ENCODE peak calls at places on chromosome 14, in six cellular contexts. C, S, G, Y, F and T are unnamed samples.

GRCh38 chr14:106556665-106557289 is 1030.4 kb downstream of the TMEM121 start:
- DNase-seq in C (no peak), S (peak; percentile 56), G (peak; percentile 92), Y (peak; percentile 76), F (no peak), T (peak; percentile 52)

GRCh38 chr14:55131782-55132181 is 2.7 kb downstream of the LGALS3 start:
- DNase-seq in C (no peak), S (no peak), G (no peak), Y (no peak), F (no peak), T (no peak)

GRCh38 chr14:66425402-66425801 is 60.8 kb upstream of the CCDC196 start:
- DNase-seq in C (no peak), S (no peak), G (no peak), Y (no peak), F (no peak), T (no peak)

GRCh38 chr14:92549853-92550244 is 36.3 kb downstream of the RIN3 start:
- DNase-seq in C (no peak), S (no peak), G (no peak), Y (no peak), F (no peak), T (no peak)

GRCh38 chr14:89425931-89426330 is 8.9 kb upstream of the FOXN3 start:
- DNase-seq in C (no peak), S (no peak), G (peak; percentile 51), Y (no peak), F (no peak), T (no peak)

GRCh38 chr14:30362369-30363218 is 196.4 kb upstream of the G2E3 start:
- DNase-seq in C (no peak), S (no peak), G (no peak), Y (peak; percentile 33), F (no peak), T (no peak)

GRCh38 chr14:32939254-32940065 is 781 bp downstream of the NPAS3 start:
- DNase-seq in C (peak; percentile 85), S (no peak), G (peak; percentile 69), Y (peak; percentile 85), F (peak; percentile 82), T (no peak)

GRCh38 chr14:52429451-52429850 is 115.3 kb downstream of the PTGER2 start:
- DNase-seq in C (no peak), S (no peak), G (no peak), Y (no peak), F (no peak), T (no peak)